ENCODE peak calls at places on chromosomes 1 and 21, in six cellular contexts. G, K, I, D, Z and S are unnamed samples.
A peak's percentile ranks its signal among the peaks of the same experiment; 100 is the strongest.

GRCh38 chr1:7620196-7620595 is 150.9 kb upstream of the VAMP3 start:
- DNase-seq in G (no peak), I (no peak), D (no peak), Z (no peak), K (no peak), S (no peak)

GRCh38 chr1:206002833-206003532 is at the start of gene RAB7B:
- DNase-seq in G (no peak), Z (peak; percentile 61), K (no peak), I (no peak), D (no peak), S (no peak)

GRCh38 chr1:206911064-206911663 is 10.6 kb downstream of the FCMR start:
- DNase-seq in Z (no peak), K (no peak), I (no peak), D (peak; percentile 16), G (peak; percentile 46), S (peak; percentile 42)

GRCh38 chr1:100036718-100037664 is 67.2 kb downstream of the SLC35A3 start:
- DNase-seq in D (peak; percentile 7), G (no peak), I (no peak), Z (peak; percentile 39), K (no peak), S (peak; percentile 10)

GRCh38 chr1:91282695-91283420 is 121.8 kb downstream of the HFM1 start:
- DNase-seq in G (peak; percentile 59), I (peak; percentile 3), Z (peak; percentile 55), D (peak; percentile 59), K (peak; percentile 28), S (peak; percentile 69)

GRCh38 chr1:33735624-33736023 is 128.3 kb upstream of the HMGB4 start:
- DNase-seq in I (no peak), K (no peak), D (no peak), Z (no peak), G (no peak), S (no peak)

GRCh38 chr1:232728507-232729263 is 76.5 kb upstream of the MAP10 start:
- DNase-seq in Z (no peak), I (no peak), K (no peak), G (no peak), D (no peak), S (no peak)

GRCh38 chr1:9825101-9826074 is 1.6 kb upstream of the CLSTN1 start:
- DNase-seq in G (peak; percentile 36), I (no peak), Z (peak; percentile 94), K (peak; percentile 24), D (no peak), S (peak; percentile 45)

GRCh38 chr1:27970401-27970800 is 10.6 kb downstream of the XKR8 start:
- DNase-seq in K (no peak), Z (no peak), G (no peak), D (no peak), I (no peak), S (no peak)

GRCh38 chr1:119219711-119220110 is 79.3 kb upstream of the WARS2 start:
- DNase-seq in D (no peak), K (no peak), Z (no peak), G (no peak), I (no peak), S (no peak)

GRCh38 chr1:66452982-66453381 is 81.0 kb upstream of the SGIP1 start:
- DNase-seq in D (no peak), G (no peak), Z (no peak), K (no peak), I (no peak), S (no peak)

GRCh38 chr21:45836268-45836655 is 145.3 kb upstream of the COL6A1 start:
- DNase-seq in I (no peak), Z (no peak), K (no peak), G (no peak), D (no peak), S (no peak)

GRCh38 chr1:65235867-65236805 is 73.2 kb upstream of the DNAJC6 start:
- DNase-seq in I (no peak), Z (no peak), D (peak; percentile 57), K (no peak), G (no peak), S (peak; percentile 60)

GRCh38 chr1:230185076-230186001 is 118.3 kb downstream of the GALNT2 start:
- DNase-seq in G (no peak), K (no peak), I (no peak), D (no peak), Z (no peak), S (peak; percentile 35)

GRCh38 chr1:6794164-6794563 is 8.9 kb downstream of the CAMTA1 start:
- DNase-seq in I (no peak), D (no peak), K (no peak), Z (no peak), G (peak; percentile 22), S (no peak)

GRCh38 chr1:62954758-62955157 is 170.8 kb downstream of the ATG4C start:
- DNase-seq in K (no peak), Z (no peak), I (no peak), D (no peak), G (no peak), S (no peak)

GRCh38 chr1:73722055-73722454 is 475.9 kb downstream of the LRRIQ3 start:
- DNase-seq in I (no peak), G (no peak), K (no peak), D (no peak), Z (no peak), S (no peak)

GRCh38 chr1:177425241-177425640 is 254.5 kb downstream of the BRINP2 start:
- DNase-seq in D (no peak), Z (no peak), K (no peak), I (no peak), G (no peak), S (no peak)

GRCh38 chr1:155061381-155062150 is 2.0 kb upstream of the EFNA4 start:
- DNase-seq in I (peak; percentile 52), D (peak; percentile 69), G (peak; percentile 95), K (peak; percentile 93), Z (peak; percentile 95), S (peak; percentile 66)

GRCh38 chr1:23039308-23039826 is 20.1 kb downstream of the KDM1A start:
- DNase-seq in Z (no peak), K (no peak), D (no peak), G (no peak), I (no peak), S (no peak)

GRCh38 chr1:155079487-155080249 is 1.0 kb downstream of the EFNA3 start:
- DNase-seq in Z (peak; percentile 47), I (no peak), K (no peak), G (no peak), D (no peak), S (no peak)

GRCh38 chr1:167114725-167115124 is 20.9 kb downstream of the STYXL2 start:
- DNase-seq in K (no peak), G (no peak), D (no peak), I (no peak), Z (no peak), S (no peak)

GRCh38 chr1:6624712-6625578 is at the start of gene THAP3:
- DNase-seq in Z (peak; percentile 92), I (peak; percentile 61), D (peak; percentile 52), K (peak; percentile 87), G (peak; percentile 90), S (peak; percentile 77)

GRCh38 chr1:206672011-206672688 is 12.6 kb upstream of the MAPKAPK2 start:
- DNase-seq in I (no peak), K (no peak), G (no peak), D (no peak), Z (peak; percentile 64), S (peak; percentile 90)

GRCh38 chr1:219027161-219027673 is 146.5 kb upstream of the LYPLAL1 start:
- DNase-seq in Z (no peak), D (no peak), G (no peak), I (no peak), K (no peak), S (no peak)

GRCh38 chr1:25813071-25813733 is 6.6 kb upstream of the MTFR1L start:
- DNase-seq in I (no peak), G (no peak), D (no peak), Z (no peak), K (no peak), S (no peak)

GRCh38 chr1:244052011-244052727 is 1.1 kb downstream of the ZBTB18 start:
- DNase-seq in D (peak; percentile 34), G (no peak), K (no peak), Z (no peak), I (no peak), S (peak; percentile 57)

GRCh38 chr1:24925963-24926362 is 4.1 kb downstream of the RUNX3 start:
- DNase-seq in I (no peak), Z (no peak), G (no peak), D (no peak), K (no peak), S (no peak)